ENCODE peak calls at places on chromosomes 13 and 19, in ten cellular contexts. E, W, J, V, C, N, D, Q, U and K are unnamed samples.
A peak's percentile ranks its signal among the peaks of the same experiment; 100 is the strongest.

GRCh38 chr19:49801966-49802661 is 11.0 kb downstream of the FUZ start:
- DNase-seq in U (no peak), C (peak; percentile 93), E (peak; percentile 87), V (peak; percentile 36), N (peak; percentile 88), W (no peak), J (peak; percentile 91), Q (peak; percentile 95), D (no peak), K (peak; percentile 45)

GRCh38 chr19:35037716-35038622 is 3.6 kb upstream of the HPN start:
- DNase-seq in E (peak; percentile 92), N (no peak), Q (no peak), W (no peak), U (no peak), V (no peak), J (peak; percentile 55), D (peak; percentile 91), C (peak; percentile 50), K (no peak)

GRCh38 chr13:21817878-21818277 is 147.0 kb downstream of the FGF9 start:
- DNase-seq in U (no peak), Q (no peak), W (no peak), V (no peak), N (no peak), D (no peak), J (no peak), C (no peak), E (no peak), K (peak; percentile 73)

GRCh38 chr19:40376286-40376862 is 13.6 kb downstream of the HIPK4 start:
- DNase-seq in V (no peak), J (no peak), C (no peak), N (no peak), E (no peak), W (no peak), U (no peak), D (no peak), Q (no peak), K (no peak)

GRCh38 chr13:96880419-96880818 is 113.9 kb downstream of the OXGR1 start:
- DNase-seq in E (no peak), V (no peak), Q (no peak), U (no peak), D (no peak), W (no peak), N (no peak), C (no peak), J (no peak), K (no peak)

GRCh38 chr13:113176822-113177221 is 18.4 kb downstream of the PROZ start:
- DNase-seq in E (no peak), W (no peak), Q (no peak), N (no peak), U (no peak), V (no peak), C (no peak), J (no peak), D (no peak), K (no peak)

GRCh38 chr19:55005684-55006488 is 32.2 kb downstream of the GP6 start:
- DNase-seq in V (peak; percentile 93), U (peak; percentile 82), C (no peak), W (no peak), E (no peak), N (peak; percentile 37), D (peak; percentile 95), Q (peak; percentile 20), J (no peak), K (no peak)

GRCh38 chr13:40433577-40433976 is 232.9 kb downstream of the FOXO1 start:
- DNase-seq in J (no peak), U (no peak), Q (no peak), D (no peak), E (no peak), W (no peak), C (no peak), V (no peak), N (no peak), K (no peak)

GRCh38 chr19:13859361-13859880 is 17.5 kb upstream of the NANOS3 start:
- DNase-seq in W (no peak), V (no peak), J (peak; percentile 65), Q (no peak), E (no peak), U (no peak), N (peak; percentile 41), D (peak; percentile 37), C (no peak), K (no peak)

GRCh38 chr19:43759515-43759914 is 4.8 kb upstream of the SMG9 start:
- DNase-seq in W (peak; percentile 60), V (no peak), C (no peak), E (no peak), Q (peak; percentile 49), J (peak; percentile 85), D (peak; percentile 33), N (peak; percentile 85), U (peak; percentile 84), K (no peak)

GRCh38 chr19:42178791-42179500 is 38.5 kb downstream of the DEDD2 start:
- DNase-seq in E (no peak), C (no peak), Q (no peak), W (no peak), D (peak; percentile 19), V (peak; percentile 8), N (no peak), J (peak; percentile 7), U (peak; percentile 87), K (no peak)

GRCh38 chr19:6744381-6745288 is 5.2 kb downstream of the TRIP10 start:
- DNase-seq in J (peak; percentile 96), Q (peak; percentile 96), C (peak; percentile 52), D (no peak), E (peak; percentile 91), U (peak; percentile 86), N (peak; percentile 82), V (no peak), W (peak; percentile 80), K (peak; percentile 87)

GRCh38 chr13:30422056-30422914 is at the start of gene UBE2L5:
- DNase-seq in Q (peak; percentile 86), U (peak; percentile 9), C (peak; percentile 73), W (no peak), V (no peak), E (peak; percentile 76), N (peak; percentile 40), D (peak; percentile 27), J (peak; percentile 83), K (peak; percentile 79)

GRCh38 chr13:49791214-49791752 is 1.2 kb downstream of the KPNA3 start:
- DNase-seq in J (peak; percentile 25), D (peak; percentile 28), V (peak; percentile 9), U (no peak), Q (peak; percentile 39), N (peak; percentile 5), C (peak; percentile 37), E (no peak), W (no peak), K (no peak)